ENCODE peak calls at places on chromosomes 12 and 14, in six cellular contexts. M is CD8-positive, alpha-beta T cell; H is keratinocyte; V is SK-N-MC; E is stomach; W is A549. K is an unnamed sample.

GRCh38 chr14:100747021-100747586 is 20.4 kb downstream of the DLK1 start:
- DNase-seq in E (no peak), W (peak; percentile 51), M (no peak), H (peak; percentile 95), V (no peak), K (peak; percentile 4)

GRCh38 chr14:54348001-54348611 is 48.7 kb upstream of the CDKN3 start:
- DNase-seq in V (peak; percentile 20), W (peak; percentile 62), M (no peak), E (no peak), H (no peak), K (peak; percentile 48)

GRCh38 chr14:105067140-105067968 is 2.1 kb upstream of the GPR132 start:
- DNase-seq in E (no peak), V (no peak), W (no peak), M (peak; percentile 65), H (no peak), K (no peak)

GRCh38 chr14:50560929-50561280 is 960 bp downstream of the ATL1 start:
- DNase-seq in M (peak; percentile 43), H (no peak), E (peak; percentile 74), V (no peak), W (peak; percentile 26), K (peak; percentile 53)

GRCh38 chr14:36556811-36557433 is 25.5 kb downstream of the NKX2-8 start:
- DNase-seq in E (no peak), M (no peak), W (peak; percentile 50), H (no peak), V (no peak), K (no peak)

GRCh38 chr12:101089271-101089670 is 120.8 kb downstream of the SLC5A8 start:
- DNase-seq in H (no peak), E (no peak), W (no peak), M (no peak), V (no peak), K (no peak)

GRCh38 chr14:55191881-55192616 is 664 bp upstream of the DLGAP5 start:
- DNase-seq in W (no peak), E (no peak), H (no peak), M (no peak), V (no peak), K (no peak)

GRCh38 chr12:560666-561065 is 100.9 kb downstream of the B4GALNT3 start:
- DNase-seq in M (no peak), H (no peak), V (no peak), W (no peak), E (no peak), K (no peak)

GRCh38 chr14:76603713-76604112 is 157.6 kb upstream of the VASH1 start:
- DNase-seq in V (no peak), H (no peak), E (no peak), W (no peak), M (no peak), K (no peak)

GRCh38 chr14:51616724-51617409 is 34.8 kb upstream of the FRMD6 start:
- DNase-seq in M (no peak), W (peak; percentile 15), V (no peak), E (peak; percentile 27), H (peak; percentile 77), K (peak; percentile 89)

GRCh38 chr12:47095446-47096236 is 15.9 kb upstream of the AMIGO2 start:
- DNase-seq in H (peak; percentile 77), E (no peak), M (no peak), V (no peak), W (no peak), K (peak; percentile 90)

GRCh38 chr12:105316931-105317330 is 13.6 kb upstream of the C12orf75 start:
- DNase-seq in H (no peak), V (no peak), W (no peak), E (no peak), M (no peak), K (no peak)

GRCh38 chr14:47507866-47508265 is 167.5 kb downstream of the MDGA2 start:
- DNase-seq in E (no peak), V (no peak), M (no peak), W (no peak), H (no peak), K (no peak)

GRCh38 chr12:38785376-38785775 is 120.0 kb downstream of the CPNE8 start:
- DNase-seq in E (no peak), W (no peak), M (no peak), H (no peak), V (no peak), K (no peak)

GRCh38 chr12:78034025-78034424 is 203.3 kb downstream of the NAV3 start:
- DNase-seq in V (no peak), M (no peak), W (no peak), E (no peak), H (no peak), K (no peak)

GRCh38 chr14:34300330-34300729 is 161.7 kb downstream of the SPTSSA start:
- DNase-seq in W (no peak), V (no peak), M (no peak), E (no peak), H (no peak), K (no peak)

GRCh38 chr14:72752034-72752412 is 141.9 kb downstream of the DPF3 start:
- DNase-seq in E (no peak), W (no peak), M (no peak), H (no peak), V (no peak), K (no peak)

GRCh38 chr12:15883536-15883935 is 1.3 kb downstream of the STRAP start:
- DNase-seq in W (no peak), H (no peak), E (no peak), V (no peak), M (no peak), K (no peak)

GRCh38 chr12:7005288-7005687 is 13.0 kb downstream of the LPCAT3 start:
- DNase-seq in H (no peak), M (no peak), W (no peak), V (no peak), E (no peak), K (no peak)

GRCh38 chr14:100786131-100786530 is 39.8 kb upstream of the MEG3 start:
- DNase-seq in V (no peak), E (no peak), W (no peak), M (no peak), H (no peak), K (no peak)

GRCh38 chr14:61218157-61218556 is 63.0 kb downstream of the TMEM30B start:
- DNase-seq in V (no peak), M (no peak), W (no peak), E (no peak), H (no peak), K (no peak)

GRCh38 chr14:61218765-61219164 is 62.4 kb downstream of the TMEM30B start:
- DNase-seq in E (no peak), V (no peak), M (no peak), W (no peak), H (no peak), K (no peak)

GRCh38 chr14:61217516-61217915 is 63.6 kb downstream of the TMEM30B start:
- DNase-seq in M (no peak), E (no peak), H (no peak), V (no peak), W (no peak), K (no peak)

GRCh38 chr14:61219256-61219655 is 61.9 kb downstream of the TMEM30B start:
- DNase-seq in E (no peak), V (no peak), H (no peak), M (no peak), W (no peak), K (no peak)

DNA sequence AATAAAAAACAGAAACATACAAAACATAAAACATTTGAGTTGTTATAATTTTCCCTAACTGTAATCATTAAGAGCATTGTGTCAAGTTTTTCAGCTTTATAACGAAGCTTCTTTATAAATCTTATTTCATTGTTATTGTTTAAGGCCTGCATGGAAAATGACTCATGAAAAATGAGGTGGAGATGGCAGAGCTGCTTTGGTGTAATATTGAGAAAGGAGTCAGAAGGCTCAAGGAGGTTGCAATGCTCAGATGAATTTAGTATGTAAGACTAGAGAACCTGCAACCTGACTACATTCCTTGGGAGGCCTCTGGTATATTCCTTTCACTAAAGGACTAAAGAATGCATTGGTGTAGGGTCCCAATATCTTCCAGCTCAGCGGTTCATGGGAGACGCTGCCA is 61.5 kb downstream of the TMEM30B start:
- DNase-seq in W (no peak), V (no peak), E (no peak), M (no peak), H (no peak), K (no peak)
- H3K27ac ChIP-seq in W (no peak overlapping the region), V (peak overlapping the region; percentile 4), E (no peak overlapping the region), M (no peak overlapping the region), H (no peak overlapping the region), K (no peak overlapping the region)

GRCh38 chr12:125185311-125185739 is 120.1 kb downstream of the AACS start:
- DNase-seq in H (no peak), V (no peak), W (no peak), M (no peak), E (no peak), K (no peak)

GRCh38 chr12:125185740-125186470 is 120.7 kb downstream of the AACS start:
- DNase-seq in V (no peak), W (peak; percentile 65), E (peak; percentile 78), M (no peak), H (no peak), K (peak; percentile 14)

GRCh38 chr12:125186471-125187147 is 121.4 kb downstream of the AACS start:
- DNase-seq in H (no peak), M (no peak), E (no peak), W (no peak), V (no peak), K (no peak)

GRCh38 chr12:125187780-125188741 is 122.8 kb downstream of the AACS start:
- DNase-seq in E (no peak), V (no peak), H (no peak), W (no peak), M (no peak), K (no peak)

GRCh38 chr12:125187148-125187733 is 122.0 kb downstream of the AACS start:
- DNase-seq in W (no peak), V (no peak), E (no peak), H (no peak), M (no peak), K (no peak)
- H3K27ac ChIP-seq in W (no peak overlapping the region), V (peak overlapping the region; percentile 64), E (no peak overlapping the region), H (no peak overlapping the region), M (no peak overlapping the region), K (no peak overlapping the region)

GRCh38 chr12:122422769-122423257 is 344 bp upstream of the CLIP1 start:
- DNase-seq in E (no peak), M (peak; percentile 35), V (no peak), W (peak; percentile 35), H (no peak), K (peak; percentile 53)
- H3K27ac ChIP-seq in E (peak overlapping the region; percentile 99), M (no peak overlapping the region), V (peak overlapping the region; percentile 19), W (peak overlapping the region; percentile 100), H (peak overlapping the region; percentile 70), K (peak overlapping the region; percentile 83)

GRCh38 chr14:52873694-52874093 is 77.2 kb downstream of the FERMT2 start:
- DNase-seq in M (no peak), V (peak; percentile 83), W (no peak), E (no peak), H (no peak), K (no peak)
- H3K27ac ChIP-seq in M (no peak overlapping the region), V (peak overlapping the region; percentile 98), W (peak overlapping the region; percentile 69), E (no peak overlapping the region), H (peak overlapping the region; percentile 19), K (no peak overlapping the region)